ENCODE peak calls at places on chromosomes 3 and 15, in nine cellular contexts. B, S, O, I, V, Q, E, T and A are unnamed samples.

GRCh38 chr3:188389711-188390346 is 235.9 kb downstream of the LPP start:
- DNase-seq in V (peak), O (no peak), S (peak), B (no peak), E (no peak), I (no peak), T (peak), Q (no peak), A (no peak)

GRCh38 chr3:882526-882925 is 210.3 kb upstream of the CNTN6 start:
- DNase-seq in B (no peak), I (no peak), V (peak), T (no peak), Q (no peak), E (peak), O (no peak), S (no peak), A (no peak)

GRCh38 chr3:128801779-128802369 is 75.9 kb downstream of the RAB7A start:
- DNase-seq in O (no peak), S (no peak), T (no peak), B (peak), E (no peak), I (no peak), V (no peak), Q (no peak), A (no peak)

GRCh38 chr15:71747128-71748083 is 62.9 kb upstream of the NR2E3 start:
- DNase-seq in Q (peak), T (peak), S (no peak), V (peak), B (no peak), O (no peak), E (peak), I (peak), A (peak)

GRCh38 chr3:169104541-169104940 is 559.0 kb downstream of the MECOM start:
- DNase-seq in B (no peak), E (peak), O (no peak), S (no peak), Q (no peak), I (peak), V (peak), T (no peak), A (peak)

GRCh38 chr3:134647902-134648760 is 2.7 kb downstream of the KY start:
- DNase-seq in Q (no peak), O (no peak), E (no peak), T (no peak), I (no peak), V (no peak), S (no peak), B (no peak), A (no peak)

GRCh38 chr3:143084856-143085731 is 34.5 kb upstream of the CHST2 start:
- DNase-seq in B (no peak), I (peak), V (peak), O (no peak), T (no peak), E (peak), S (no peak), Q (no peak), A (peak)

GRCh38 chr3:171950373-171950772 is 89.0 kb upstream of the FNDC3B start:
- DNase-seq in I (peak), Q (no peak), V (peak), E (peak), B (no peak), S (no peak), O (no peak), T (no peak), A (peak)

GRCh38 chr15:46260937-46261336 is 626.1 kb downstream of the SQOR start:
- DNase-seq in O (no peak), Q (no peak), S (no peak), E (no peak), I (no peak), B (no peak), T (no peak), V (no peak), A (no peak)

GRCh38 chr15:82768414-82769081 is 37.3 kb downstream of the FSD2 start:
- DNase-seq in E (no peak), O (no peak), V (no peak), Q (no peak), T (no peak), B (no peak), I (no peak), S (no peak), A (peak)

GRCh38 chr3:184766555-184767261 is 45.3 kb upstream of the VPS8 start:
- DNase-seq in S (no peak), O (no peak), I (no peak), T (peak), E (no peak), Q (no peak), V (no peak), B (no peak), A (peak)

GRCh38 chr3:153043729-153044314 is 118.2 kb upstream of the RAP2B start:
- DNase-seq in S (no peak), B (no peak), T (no peak), E (peak), O (no peak), I (no peak), Q (no peak), V (peak), A (peak)

GRCh38 chr3:184157206-184157605 is 2.0 kb downstream of the DVL3 start:
- DNase-seq in S (no peak), T (no peak), Q (no peak), I (no peak), E (no peak), V (no peak), O (no peak), B (no peak), A (no peak)

GRCh38 chr3:133987136-133987535 is 42.6 kb downstream of the SLCO2A1 start:
- DNase-seq in Q (no peak), V (no peak), I (no peak), T (no peak), S (no peak), B (no peak), O (no peak), E (no peak), A (no peak)

GRCh38 chr15:41923424-41923999 is 29.7 kb upstream of the SPTBN5 start:
- DNase-seq in E (no peak), T (no peak), O (no peak), V (no peak), Q (no peak), S (no peak), I (no peak), B (no peak), A (no peak)

GRCh38 chr15:31516459-31516858 is 189.8 kb downstream of the KLF13 start:
- DNase-seq in O (no peak), Q (no peak), E (no peak), V (no peak), S (no peak), I (no peak), B (no peak), T (no peak), A (no peak)

GRCh38 chr15:70643106-70643782 is 120.1 kb downstream of the UACA start:
- DNase-seq in I (no peak), B (no peak), E (no peak), S (no peak), T (no peak), O (no peak), Q (no peak), V (no peak), A (no peak)